ENCODE peak calls at places on chromosomes 1 and 21, in four cellular contexts. K, Z, U and C are unnamed samples. For H3K36me3, the result is how much of the 10 kb centered on the place peaks cover.

GRCh38 chr1:56404561-56405030 is 174.8 kb downstream of the PLPP3 start:
- DNase-seq in K (no peak), Z (no peak), U (no peak), C (peak)

GRCh38 chr1:206895837-206896242 is 1.4 kb upstream of the IL24 start:
- DNase-seq in K (no peak), Z (no peak), U (peak), C (no peak)

GRCh38 chr1:2541619-2542246 is 11.7 kb upstream of the HES5 start:
- DNase-seq in K (no peak), Z (peak), U (no peak), C (peak)

GRCh38 chr1:7551442-7551841 is 219.7 kb upstream of the VAMP3 start:
- DNase-seq in K (no peak), Z (no peak), U (no peak), C (no peak)

GRCh38 chr21:45620201-45620600 is 23.3 kb upstream of the PCBP3 start:
- DNase-seq in K (no peak), Z (no peak), U (no peak), C (no peak)

GRCh38 chr1:236315518-236315917 is 33.8 kb upstream of the ERO1B start:
- DNase-seq in K (no peak), Z (no peak), U (no peak), C (no peak)

GRCh38 chr21:45053561-45053960 is 20.8 kb upstream of the ADARB1 start:
- DNase-seq in K (no peak), Z (no peak), U (no peak), C (no peak)

GRCh38 chr1:93615201-93616150 is 66.2 kb downstream of the BCAR3 start:
- DNase-seq in K (no peak), Z (peak), U (peak), C (no peak)

GRCh38 chr1:28417441-28418277 is 48.1 kb downstream of the PHACTR4 start:
- DNase-seq in K (no peak), Z (peak), U (peak), C (no peak)

GRCh38 chr1:214372092-214372491 is 91.1 kb downstream of the SMYD2 start:
- DNase-seq in K (no peak), Z (no peak), U (no peak), C (no peak)

DNA sequence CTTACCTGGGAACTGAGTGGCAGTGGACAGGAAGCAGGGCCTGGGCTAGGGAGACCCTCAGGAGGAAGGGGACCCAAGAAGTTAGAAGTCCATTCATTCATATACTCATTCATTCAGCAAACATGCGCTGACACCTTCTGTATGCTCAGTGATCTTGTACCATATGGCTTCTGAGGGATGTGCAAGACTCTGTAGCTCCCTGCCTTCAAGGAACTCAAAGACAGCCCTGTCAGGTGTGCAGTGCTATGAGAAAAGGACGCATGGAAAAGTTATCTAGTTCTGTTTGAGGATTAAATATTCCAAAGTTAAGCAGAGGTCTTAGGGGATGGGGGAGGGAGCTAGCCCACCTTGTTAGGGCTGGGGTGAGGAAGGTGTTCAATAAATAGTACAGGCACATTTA is 12.5 kb downstream of the DMAP1 start:
- DNase-seq in K (no peak), Z (no peak), U (no peak), C (no peak)
- H3K36me3 ChIP-seq in K (under half), Z (under half), U (under half), C (under half)

DNA sequence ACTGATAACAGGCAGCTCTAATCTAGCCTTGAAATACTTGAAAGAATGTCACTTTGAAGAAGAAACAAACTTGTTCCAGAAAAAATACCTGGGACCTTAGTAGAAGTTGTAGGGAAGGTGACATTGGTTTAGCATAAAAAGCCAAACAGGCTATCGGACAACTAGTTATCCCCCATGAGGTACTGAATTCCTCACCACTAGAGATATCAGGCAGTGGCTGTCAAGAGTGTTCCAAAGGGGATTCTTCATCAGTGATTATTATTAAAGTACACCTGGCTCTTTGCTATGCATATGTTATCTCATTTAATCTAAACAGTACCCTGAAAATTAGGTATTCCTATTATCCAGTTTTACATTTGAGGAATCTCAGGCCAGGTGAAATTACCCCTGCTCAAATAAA is 13.1 kb upstream of the HMGN2 start:
- DNase-seq in K (no peak), Z (no peak), U (no peak), C (no peak)
- H3K36me3 ChIP-seq in K (under half), Z (under half), U (half or more), C (half or more)

GRCh38 chr1:1043921-1044320 is 24.0 kb downstream of the AGRN start:
- DNase-seq in K (no peak), Z (no peak), U (no peak), C (no peak)

GRCh38 chr1:1044455-1044854 is 24.5 kb downstream of the AGRN start:
- DNase-seq in K (no peak), Z (no peak), U (no peak), C (no peak)

GRCh38 chr1:1041873-1042272 is 22.0 kb downstream of the AGRN start:
- DNase-seq in K (no peak), Z (no peak), U (no peak), C (no peak)

GRCh38 chr1:1042831-1043230 is 22.9 kb downstream of the AGRN start:
- DNase-seq in K (no peak), Z (no peak), U (no peak), C (no peak)

DNA sequence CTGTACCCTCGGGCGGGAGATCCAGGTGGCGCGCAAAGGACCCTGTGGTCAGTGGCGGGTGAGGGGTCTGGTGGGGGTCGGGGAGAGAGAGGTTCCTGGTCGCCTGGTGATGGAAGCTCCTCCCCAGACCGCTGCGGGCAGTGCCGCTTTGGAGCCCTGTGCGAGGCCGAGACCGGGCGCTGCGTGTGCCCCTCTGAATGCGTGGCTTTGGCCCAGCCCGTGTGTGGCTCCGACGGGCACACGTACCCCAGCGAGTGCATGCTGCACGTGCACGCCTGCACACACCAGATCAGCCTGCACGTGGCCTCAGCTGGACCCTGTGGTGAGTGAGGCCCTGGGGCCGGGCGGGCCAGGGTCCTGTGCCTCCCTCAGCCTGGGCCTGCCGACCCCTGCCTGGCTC is 23.5 kb downstream of the AGRN start:
- DNase-seq in K (no peak), Z (no peak), U (no peak), C (no peak)
- H3K36me3 ChIP-seq in K (under half), Z (under half), U (under half), C (under half)

GRCh38 chr1:53559854-53560571 is 100.8 kb downstream of the DMRTB1 start:
- DNase-seq in K (no peak), Z (no peak), U (no peak), C (no peak)

GRCh38 chr1:53562256-53562982 is 103.2 kb downstream of the DMRTB1 start:
- DNase-seq in K (peak), Z (no peak), U (no peak), C (no peak)

GRCh38 chr1:53561488-53562115 is 102.4 kb downstream of the DMRTB1 start:
- DNase-seq in K (no peak), Z (no peak), U (no peak), C (no peak)

GRCh38 chr1:53559391-53559815 is 100.2 kb downstream of the DMRTB1 start:
- DNase-seq in K (peak), Z (no peak), U (no peak), C (no peak)

GRCh38 chr1:53560572-53561487 is 101.6 kb downstream of the DMRTB1 start:
- DNase-seq in K (peak), Z (no peak), U (peak), C (no peak)
- H3K36me3 ChIP-seq in K (under half), Z (under half), U (under half), C (under half)

GRCh38 chr21:42413500-42413899 is 9.8 kb downstream of the UBASH3A start:
- DNase-seq in K (no peak), Z (no peak), U (no peak), C (no peak)
- H3K36me3 ChIP-seq in K (under half), Z (under half), U (under half), C (under half)

GRCh38 chr1:55107111-55107510 is 67.8 kb downstream of the PCSK9 start:
- DNase-seq in K (no peak), Z (no peak), U (no peak), C (no peak)
- H3K36me3 ChIP-seq in K (under half), Z (under half), U (half or more), C (half or more)

GRCh38 chr1:153933420-153933819 is 10.6 kb upstream of the GATAD2B start:
- DNase-seq in K (no peak), Z (no peak), U (no peak), C (no peak)
- H3K36me3 ChIP-seq in K (under half), Z (under half), U (half or more), C (half or more)